ENCODE peak calls at places on chromosome 16, in four cellular contexts. I is activated CD4-positive, alpha-beta T cell treated with anti-CD3 and anti-CD28 coated beads, Interleukin-2, amount 10 ng/mL, durations not matched to agents 7 days and 5 days; J is H1; Y is fibroblast of lung. K is an unnamed sample.

GRCh38 chr16:21126518-21126917 is 24.1 kb downstream of the DNAH3 start:
- DNase-seq in I (no peak), J (no peak), Y (no peak), K (no peak)

GRCh38 chr16:67391424-67392300 is 1.6 kb downstream of the TPPP3 start:
- DNase-seq in I (no peak), J (no peak), Y (no peak), K (no peak)

GRCh38 chr16:84503751-84504395 is 586 bp downstream of the MEAK7 start:
- DNase-seq in I (no peak), J (no peak), Y (peak; percentile 56), K (no peak)

GRCh38 chr16:63890072-63890471 is 1231.8 kb downstream of the CDH11 start:
- DNase-seq in I (no peak), J (no peak), Y (peak; percentile 76), K (no peak)

GRCh38 chr16:83137326-83137770 is 510.6 kb downstream of the CDH13 start:
- DNase-seq in I (peak; percentile 63), J (no peak), Y (peak; percentile 94), K (peak; percentile 16)

GRCh38 chr16:84518804-84519341 is 14.4 kb upstream of the MEAK7 start:
- DNase-seq in I (peak; percentile 86), J (no peak), Y (no peak), K (peak; percentile 89)

GRCh38 chr16:86066755-86067154 is 167.8 kb downstream of the IRF8 start:
- DNase-seq in I (no peak), J (no peak), Y (no peak), K (no peak)

GRCh38 chr16:56212144-56212543 is 20.9 kb downstream of the GNAO1 start:
- DNase-seq in I (no peak), J (no peak), Y (no peak), K (no peak)

GRCh38 chr16:80846275-80847013 is 42.0 kb upstream of the CDYL2 start:
- DNase-seq in I (no peak), J (no peak), Y (no peak), K (no peak)

GRCh38 chr16:30526137-30526822 is at the start of gene ZNF768:
- DNase-seq in I (no peak), J (peak; percentile 81), Y (peak; percentile 14), K (no peak)

GRCh38 chr16:57859331-57859730 is 57.0 kb upstream of the KIFC3 start:
- DNase-seq in I (no peak), J (no peak), Y (peak; percentile 62), K (no peak)

GRCh38 chr16:67865318-67865717 is 7.5 kb upstream of the EDC4 start:
- DNase-seq in I (peak; percentile 36), J (no peak), Y (no peak), K (peak; percentile 29)

GRCh38 chr16:79437764-79438728 is 162.5 kb downstream of the MAF start:
- DNase-seq in I (no peak), J (peak; percentile 59), Y (peak; percentile 6), K (no peak)

GRCh38 chr16:81447383-81448101 is 2.9 kb downstream of the CMIP start:
- DNase-seq in I (no peak), J (no peak), Y (no peak), K (no peak)

GRCh38 chr16:75445298-75445697 is 12.0 kb upstream of the CFDP1 start:
- DNase-seq in I (no peak), J (no peak), Y (no peak), K (no peak)

GRCh38 chr16:18789515-18789849 is 652 bp downstream of the RPS15A start:
- DNase-seq in I (no peak), J (no peak), Y (no peak), K (no peak)

GRCh38 chr16:11165894-11166665 is 89.9 kb downstream of the SOCS1 start:
- DNase-seq in I (no peak), J (no peak), Y (no peak), K (no peak)

GRCh38 chr16:24993722-24994686 is 21.2 kb downstream of the ARHGAP17 start:
- DNase-seq in I (no peak), J (no peak), Y (peak; percentile 97), K (no peak)

GRCh38 chr16:78072275-78072674 is 27.2 kb upstream of the WWOX start:
- DNase-seq in I (no peak), J (peak; percentile 52), Y (no peak), K (no peak)

GRCh38 chr16:69244336-69244735 is 57.4 kb downstream of the SNTB2 start:
- DNase-seq in I (no peak), J (no peak), Y (no peak), K (no peak)

GRCh38 chr16:66508914-66509496 is 40.9 kb downstream of the TK2 start:
- DNase-seq in I (no peak), J (no peak), Y (no peak), K (no peak)

GRCh38 chr16:4244254-4244812 is 2.5 kb upstream of the SRL start:
- DNase-seq in I (no peak), J (no peak), Y (no peak), K (no peak)